ENCODE peak calls at places on chromosomes 7 and 10, in ten cellular contexts. Z is T-helper 1 cell, S is Caki2, X is GF-D8, N is body of pancreas, W is caudate nucleus, I is COLO829, V is uterus, Y is T1000, F is NCI-H1092. A is an unnamed sample.

GRCh38 chr10:5292196-5292735 is 72.5 kb upstream of the UCN3 start:
- DNase-seq in N (no peak), V (no peak), Y (no peak), Z (peak; percentile 25), I (no peak), S (no peak), X (peak; percentile 75), W (no peak), F (no peak), A (peak; percentile 77)

GRCh38 chr7:127536426-127537152 is 48.8 kb downstream of the GCC1 start:
- DNase-seq in Y (no peak), F (no peak), S (no peak), N (no peak), W (no peak), I (no peak), V (no peak), Z (no peak), X (no peak), A (peak; percentile 5)

GRCh38 chr7:102891693-102892261 is 21.0 kb upstream of the LRRC17 start:
- DNase-seq in W (no peak), F (no peak), Y (no peak), S (no peak), V (peak; percentile 35), X (peak; percentile 40), I (peak; percentile 72), Z (no peak), N (no peak), A (peak; percentile 8)

GRCh38 chr7:27144799-27145166 is 1.3 kb upstream of the HOXA5 start:
- DNase-seq in X (no peak), W (no peak), V (peak; percentile 20), F (no peak), N (no peak), Z (no peak), I (no peak), Y (no peak), S (no peak), A (no peak)

GRCh38 chr7:129824291-129825004 is 128.3 kb downstream of the UBE2H start:
- DNase-seq in N (no peak), I (no peak), Y (no peak), V (no peak), W (no peak), F (no peak), X (no peak), S (no peak), Z (no peak), A (no peak)

GRCh38 chr10:97520978-97521761 is 22.4 kb downstream of the UBTD1 start:
- DNase-seq in Y (no peak), F (no peak), S (no peak), V (no peak), N (no peak), Z (no peak), W (no peak), X (no peak), I (no peak), A (no peak)

GRCh38 chr7:47504546-47505316 is 77.2 kb downstream of the TNS3 start:
- DNase-seq in V (no peak), Z (no peak), W (no peak), X (no peak), S (no peak), F (no peak), I (peak; percentile 87), N (no peak), Y (no peak), A (no peak)

GRCh38 chr10:43964486-43964885 is 315.8 kb upstream of the ZNF32 start:
- DNase-seq in V (no peak), W (no peak), Y (no peak), X (no peak), I (no peak), F (no peak), Z (no peak), N (no peak), S (no peak), A (no peak)

GRCh38 chr10:75018233-75018632 is 93.2 kb upstream of the SAMD8 start:
- DNase-seq in I (no peak), Z (no peak), V (no peak), N (no peak), X (no peak), Y (no peak), S (no peak), F (no peak), W (no peak), A (no peak)

GRCh38 chr10:82969405-82969804 is 1094.4 kb downstream of the NRG3 start:
- DNase-seq in Y (no peak), N (no peak), F (no peak), I (peak; percentile 7), Z (no peak), S (peak; percentile 5), X (no peak), V (no peak), W (no peak), A (peak; percentile 9)

GRCh38 chr7:33813331-33813730 is 92.0 kb upstream of the BMPER start:
- DNase-seq in W (no peak), F (no peak), N (no peak), Y (no peak), Z (no peak), V (no peak), X (no peak), I (no peak), S (no peak), A (no peak)

GRCh38 chr7:105164751-105165150 is 150.7 kb downstream of the KMT2E start:
- DNase-seq in F (no peak), V (no peak), S (no peak), N (no peak), Z (no peak), Y (no peak), X (no peak), I (peak; percentile 66), W (no peak), A (no peak)

GRCh38 chr7:66078067-66078466 is 2.4 kb downstream of the ASL start:
- DNase-seq in Z (no peak), V (no peak), W (no peak), X (no peak), N (no peak), I (no peak), S (no peak), Y (no peak), F (no peak), A (no peak)

GRCh38 chr10:34627741-34628140 is 187.4 kb downstream of the PARD3 start:
- DNase-seq in V (no peak), W (no peak), I (no peak), N (no peak), S (no peak), Z (no peak), X (no peak), F (no peak), Y (no peak), A (no peak)

GRCh38 chr7:27101906-27102577 is 441 bp downstream of the HOXA2 start:
- DNase-seq in W (no peak), V (no peak), N (no peak), Z (no peak), I (no peak), F (no peak), Y (no peak), X (no peak), S (no peak), A (no peak)

GRCh38 chr10:61001731-61002122 is 57.7 kb upstream of the RHOBTB1 start:
- DNase-seq in N (no peak), Z (no peak), I (no peak), V (peak; percentile 17), F (no peak), Y (no peak), S (no peak), W (no peak), X (no peak), A (no peak)

GRCh38 chr7:64308019-64308275 is 5.8 kb upstream of the ZNF736 start:
- DNase-seq in X (no peak), W (no peak), F (no peak), S (no peak), V (no peak), Z (no peak), N (peak; percentile 20), I (no peak), Y (no peak), A (no peak)

GRCh38 chr10:79385804-79386531 is 38.7 kb downstream of the PPIF start:
- DNase-seq in I (no peak), W (no peak), N (no peak), Y (no peak), X (no peak), S (no peak), Z (no peak), V (peak; percentile 24), F (no peak), A (no peak)

A was measured in KBM-7.